ENCODE peak calls at places on chromosomes 4 and X, in nine cellular contexts. One of them, this sample, is unnamed.

GRCh38 chr4:149896428-149896827 is 80.8 kb upstream of the IQCM start:
- DNase-seq in breast epithelium: no peak
- DNase-seq in left ventricle myocardium inferior: peak
- DNase-seq in transverse colon: no peak
- DNase-seq in heart right ventricle: no peak
- DNase-seq in fibroblast of lung: peak
- DNase-seq in A549: no peak
- DNase-seq in tibial nerve: no peak
- DNase-seq in A673: peak
- DNase-seq in this sample: no peak

GRCh38 chrX:118355225-118355920 is 9.5 kb downstream of the WDR44 start:
- DNase-seq in breast epithelium: no peak
- DNase-seq in left ventricle myocardium inferior: no peak
- DNase-seq in transverse colon: no peak
- DNase-seq in heart right ventricle: no peak
- DNase-seq in fibroblast of lung: peak
- DNase-seq in A549: no peak
- DNase-seq in tibial nerve: no peak
- DNase-seq in A673: no peak
- DNase-seq in this sample: no peak

GRCh38 chrX:39534949-39535348 is 562.8 kb downstream of the BCOR start:
- DNase-seq in breast epithelium: no peak
- DNase-seq in left ventricle myocardium inferior: no peak
- DNase-seq in transverse colon: no peak
- DNase-seq in heart right ventricle: no peak
- DNase-seq in fibroblast of lung: no peak
- DNase-seq in A549: no peak
- DNase-seq in tibial nerve: no peak
- DNase-seq in A673: no peak
- DNase-seq in this sample: no peak

GRCh38 chr4:7890635-7891393 is 48.8 kb downstream of the AFAP1 start:
- DNase-seq in breast epithelium: no peak
- DNase-seq in left ventricle myocardium inferior: no peak
- DNase-seq in transverse colon: no peak
- DNase-seq in heart right ventricle: no peak
- DNase-seq in fibroblast of lung: peak
- DNase-seq in A549: no peak
- DNase-seq in tibial nerve: no peak
- DNase-seq in A673: peak
- DNase-seq in this sample: no peak

GRCh38 chr4:26073886-26074560 is 160.0 kb downstream of the SMIM20 start:
- DNase-seq in breast epithelium: no peak
- DNase-seq in left ventricle myocardium inferior: no peak
- DNase-seq in transverse colon: no peak
- DNase-seq in heart right ventricle: no peak
- DNase-seq in fibroblast of lung: no peak
- DNase-seq in A549: no peak
- DNase-seq in tibial nerve: no peak
- DNase-seq in A673: no peak
- DNase-seq in this sample: no peak

GRCh38 chr4:186885289-186885688 is 161.6 kb upstream of the FAT1 start:
- DNase-seq in breast epithelium: no peak
- DNase-seq in left ventricle myocardium inferior: no peak
- DNase-seq in transverse colon: no peak
- DNase-seq in heart right ventricle: no peak
- DNase-seq in fibroblast of lung: no peak
- DNase-seq in A549: no peak
- DNase-seq in tibial nerve: no peak
- DNase-seq in A673: no peak
- DNase-seq in this sample: no peak

GRCh38 chrX:30530591-30530990 is 47.0 kb downstream of the TASL start:
- DNase-seq in breast epithelium: no peak
- DNase-seq in left ventricle myocardium inferior: no peak
- DNase-seq in transverse colon: no peak
- DNase-seq in heart right ventricle: no peak
- DNase-seq in fibroblast of lung: no peak
- DNase-seq in A549: no peak
- DNase-seq in tibial nerve: no peak
- DNase-seq in A673: no peak
- DNase-seq in this sample: no peak

GRCh38 chrX:17542123-17542522 is 167.1 kb downstream of the NHS start:
- DNase-seq in breast epithelium: peak
- DNase-seq in left ventricle myocardium inferior: no peak
- DNase-seq in transverse colon: no peak
- DNase-seq in heart right ventricle: peak
- DNase-seq in fibroblast of lung: no peak
- DNase-seq in A549: no peak
- DNase-seq in tibial nerve: no peak
- DNase-seq in A673: no peak
- DNase-seq in this sample: no peak

GRCh38 chrX:52574416-52575275 is 57.8 kb upstream of the XAGE1B start:
- DNase-seq in breast epithelium: peak
- DNase-seq in left ventricle myocardium inferior: no peak
- DNase-seq in transverse colon: peak
- DNase-seq in heart right ventricle: no peak
- DNase-seq in fibroblast of lung: peak
- DNase-seq in A549: peak
- DNase-seq in tibial nerve: no peak
- DNase-seq in A673: peak
- DNase-seq in this sample: peak

GRCh38 chrX:151997539-151997938 is 23.1 kb upstream of the GABRE start:
- DNase-seq in breast epithelium: no peak
- DNase-seq in left ventricle myocardium inferior: no peak
- DNase-seq in transverse colon: no peak
- DNase-seq in heart right ventricle: no peak
- DNase-seq in fibroblast of lung: no peak
- DNase-seq in A549: no peak
- DNase-seq in tibial nerve: no peak
- DNase-seq in A673: no peak
- DNase-seq in this sample: no peak

GRCh38 chr4:67483868-67484602 is 61.3 kb downstream of the CENPC start:
- DNase-seq in breast epithelium: no peak
- DNase-seq in left ventricle myocardium inferior: no peak
- DNase-seq in transverse colon: no peak
- DNase-seq in heart right ventricle: no peak
- DNase-seq in fibroblast of lung: peak
- DNase-seq in A549: no peak
- DNase-seq in tibial nerve: no peak
- DNase-seq in A673: peak
- DNase-seq in this sample: no peak
- H3K27ac ChIP-seq in breast epithelium: no peak
- H3K27ac ChIP-seq in left ventricle myocardium inferior: no peak
- H3K27ac ChIP-seq in transverse colon: no peak
- H3K27ac ChIP-seq in heart right ventricle: no peak
- H3K27ac ChIP-seq in fibroblast of lung: no peak
- H3K27ac ChIP-seq in A549: no peak
- H3K27ac ChIP-seq in tibial nerve: no peak
- H3K27ac ChIP-seq in A673: no peak
- H3K27ac ChIP-seq in this sample: no peak

GRCh38 chr4:182126567-182126966 is 116.6 kb upstream of the TENM3 start:
- DNase-seq in breast epithelium: no peak
- DNase-seq in left ventricle myocardium inferior: no peak
- DNase-seq in transverse colon: no peak
- DNase-seq in heart right ventricle: no peak
- DNase-seq in fibroblast of lung: peak
- DNase-seq in A549: no peak
- DNase-seq in tibial nerve: no peak
- DNase-seq in A673: no peak
- DNase-seq in this sample: no peak
- H3K27ac ChIP-seq in breast epithelium: no peak
- H3K27ac ChIP-seq in left ventricle myocardium inferior: no peak
- H3K27ac ChIP-seq in transverse colon: no peak
- H3K27ac ChIP-seq in heart right ventricle: no peak
- H3K27ac ChIP-seq in fibroblast of lung: no peak
- H3K27ac ChIP-seq in A549: no peak
- H3K27ac ChIP-seq in tibial nerve: no peak
- H3K27ac ChIP-seq in A673: no peak
- H3K27ac ChIP-seq in this sample: no peak

GRCh38 chr4:158826057-158826456 is 57.2 kb downstream of the FNIP2 start:
- DNase-seq in breast epithelium: no peak
- DNase-seq in left ventricle myocardium inferior: no peak
- DNase-seq in transverse colon: no peak
- DNase-seq in heart right ventricle: no peak
- DNase-seq in fibroblast of lung: peak
- DNase-seq in A549: no peak
- DNase-seq in tibial nerve: no peak
- DNase-seq in A673: no peak
- DNase-seq in this sample: no peak

GRCh38 chr4:158824425-158825274 is 55.8 kb downstream of the FNIP2 start:
- DNase-seq in breast epithelium: no peak
- DNase-seq in left ventricle myocardium inferior: no peak
- DNase-seq in transverse colon: no peak
- DNase-seq in heart right ventricle: no peak
- DNase-seq in fibroblast of lung: peak
- DNase-seq in A549: no peak
- DNase-seq in tibial nerve: no peak
- DNase-seq in A673: no peak
- DNase-seq in this sample: no peak

GRCh38 chr4:158827475-158828085 is 58.8 kb downstream of the FNIP2 start:
- DNase-seq in breast epithelium: no peak
- DNase-seq in left ventricle myocardium inferior: no peak
- DNase-seq in transverse colon: no peak
- DNase-seq in heart right ventricle: no peak
- DNase-seq in fibroblast of lung: no peak
- DNase-seq in A549: no peak
- DNase-seq in tibial nerve: no peak
- DNase-seq in A673: no peak
- DNase-seq in this sample: no peak

GRCh38 chr4:158825443-158826036 is 56.7 kb downstream of the FNIP2 start:
- DNase-seq in breast epithelium: no peak
- DNase-seq in left ventricle myocardium inferior: no peak
- DNase-seq in transverse colon: no peak
- DNase-seq in heart right ventricle: no peak
- DNase-seq in fibroblast of lung: no peak
- DNase-seq in A549: no peak
- DNase-seq in tibial nerve: no peak
- DNase-seq in A673: no peak
- DNase-seq in this sample: no peak

DNA sequence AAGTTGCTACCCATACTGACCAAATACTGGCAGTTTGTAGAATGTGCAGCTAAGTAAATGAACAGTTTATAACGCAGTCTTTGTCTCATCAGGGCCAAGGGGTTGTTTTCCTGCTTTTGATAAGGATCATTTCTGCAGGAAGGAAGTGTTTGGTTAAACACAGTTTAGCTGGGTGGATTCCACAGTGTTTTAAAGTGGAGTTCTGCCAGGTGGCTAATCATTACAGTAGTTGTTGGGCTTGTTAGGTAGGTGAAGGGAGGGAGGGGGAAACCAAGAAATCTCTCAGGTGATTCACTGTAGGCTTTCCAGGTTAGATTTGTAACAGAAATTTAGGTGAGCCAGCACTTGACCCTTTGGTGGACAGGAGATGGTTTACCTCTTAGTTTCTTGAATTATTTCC is 58.1 kb downstream of the FNIP2 start:
- DNase-seq in breast epithelium: no peak
- DNase-seq in left ventricle myocardium inferior: no peak
- DNase-seq in transverse colon: peak
- DNase-seq in heart right ventricle: no peak
- DNase-seq in fibroblast of lung: peak
- DNase-seq in A549: no peak
- DNase-seq in tibial nerve: no peak
- DNase-seq in A673: no peak
- DNase-seq in this sample: no peak
- H3K27ac ChIP-seq in breast epithelium: no peak
- H3K27ac ChIP-seq in left ventricle myocardium inferior: peak
- H3K27ac ChIP-seq in transverse colon: peak
- H3K27ac ChIP-seq in heart right ventricle: peak
- H3K27ac ChIP-seq in fibroblast of lung: no peak
- H3K27ac ChIP-seq in A549: no peak
- H3K27ac ChIP-seq in tibial nerve: no peak
- H3K27ac ChIP-seq in A673: no peak
- H3K27ac ChIP-seq in this sample: no peak

GRCh38 chr4:88630756-88631155 is 38.5 kb downstream of the HERC3 start:
- DNase-seq in breast epithelium: no peak
- DNase-seq in left ventricle myocardium inferior: no peak
- DNase-seq in transverse colon: no peak
- DNase-seq in heart right ventricle: no peak
- DNase-seq in fibroblast of lung: peak
- DNase-seq in A549: peak
- DNase-seq in tibial nerve: no peak
- DNase-seq in A673: no peak
- DNase-seq in this sample: no peak
- H3K27ac ChIP-seq in breast epithelium: no peak
- H3K27ac ChIP-seq in left ventricle myocardium inferior: no peak
- H3K27ac ChIP-seq in transverse colon: no peak
- H3K27ac ChIP-seq in heart right ventricle: peak
- H3K27ac ChIP-seq in fibroblast of lung: peak
- H3K27ac ChIP-seq in A549: peak
- H3K27ac ChIP-seq in tibial nerve: no peak
- H3K27ac ChIP-seq in A673: no peak
- H3K27ac ChIP-seq in this sample: no peak